ENCODE peak calls at places on chromosomes 6 and 20, in four cellular contexts. V is AG10803, G is left ventricle myocardium inferior, C is glutamatergic neuron. L is an unnamed sample.

GRCh38 chr6:10579803-10580202 is 58.7 kb downstream of the GCNT2 start:
- DNase-seq in G (no peak), V (no peak), C (no peak), L (no peak)

GRCh38 chr6:46927066-46927465 is 5.3 kb upstream of the ADGRF5 start:
- DNase-seq in G (no peak), V (no peak), C (no peak), L (no peak)

GRCh38 chr6:48084201-48084600 is 26.8 kb downstream of the PTCHD4 start:
- DNase-seq in G (no peak), C (no peak), V (no peak), L (no peak)

GRCh38 chr6:8855411-8855810 is 420.1 kb upstream of the SLC35B3 start:
- DNase-seq in C (no peak), G (no peak), V (no peak), L (no peak)

GRCh38 chr6:35590622-35591066 is 77.9 kb upstream of the TULP1 start:
- DNase-seq in G (peak; percentile 77), V (no peak), C (no peak), L (no peak)

GRCh38 chr20:63084563-63084927 is 77.8 kb upstream of the BHLHE23 start:
- DNase-seq in C (peak; percentile 9), V (no peak), G (no peak), L (no peak)

GRCh38 chr6:149153637-149154036 is 163.9 kb upstream of the TAB2 start:
- DNase-seq in G (no peak), C (no peak), V (no peak), L (no peak)

GRCh38 chr20:31517373-31517772 is 3.1 kb downstream of the HM13 start:
- DNase-seq in G (peak; percentile 25), C (peak; percentile 80), V (peak; percentile 64), L (no peak)

GRCh38 chr6:168451805-168452204 is 10.8 kb downstream of the SMOC2 start:
- DNase-seq in G (no peak), C (no peak), V (no peak), L (no peak)

GRCh38 chr20:58447733-58448391 is 58.8 kb downstream of the VAPB start:
- DNase-seq in V (peak; percentile 48), C (peak; percentile 71), G (no peak), L (no peak)

GRCh38 chr20:56986931-56987720 is 279.3 kb downstream of the BMP7 start:
- DNase-seq in V (no peak), G (no peak), C (no peak), L (no peak)

GRCh38 chr6:74677463-74677862 is 528.4 kb downstream of the COL12A1 start:
- DNase-seq in V (no peak), C (no peak), G (no peak), L (no peak)

DNA sequence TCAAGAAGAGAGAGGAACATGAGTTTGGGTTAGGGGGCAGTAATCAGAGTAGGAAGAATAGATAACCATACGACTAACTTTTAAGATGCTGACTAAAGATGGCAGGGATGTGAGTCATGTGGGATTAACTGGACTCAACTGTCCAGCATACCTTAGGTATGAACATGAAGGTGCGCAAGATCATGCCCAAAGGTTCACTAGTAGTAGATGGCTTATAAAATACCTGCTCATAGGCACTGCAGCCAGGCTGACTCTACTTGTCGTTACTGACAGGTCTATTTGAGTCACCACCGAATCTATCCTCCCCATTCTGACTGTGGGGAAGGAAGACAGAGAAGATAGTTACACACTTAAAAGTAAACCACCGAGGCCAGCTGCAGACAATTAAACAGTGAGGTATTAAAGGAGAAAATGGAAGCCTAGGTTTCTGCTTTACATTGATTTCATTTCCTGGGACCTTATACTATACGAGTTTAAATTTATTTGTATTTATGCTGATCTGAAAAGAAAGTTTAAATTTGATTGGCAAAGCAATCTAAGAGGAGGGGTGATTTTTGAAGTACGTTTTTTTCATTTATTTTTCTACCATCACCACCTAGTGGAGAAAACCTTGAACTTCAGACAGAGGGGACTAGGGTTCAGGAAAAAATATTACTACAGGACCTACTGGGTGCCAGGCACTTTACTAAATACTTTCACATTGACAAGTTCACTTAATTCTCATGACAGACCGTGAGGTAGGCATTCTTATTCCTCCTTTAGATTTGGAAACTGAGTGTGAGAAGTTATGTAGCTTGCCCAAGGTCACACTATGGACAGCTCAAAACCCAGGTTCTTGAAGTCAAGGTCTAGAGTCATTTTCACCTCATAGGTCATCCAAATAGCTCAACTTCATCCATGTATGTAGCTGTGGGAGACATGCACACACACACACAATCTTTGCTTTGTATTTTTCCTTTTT is 4.0 kb upstream of the WRNIP1 start:
- DNase-seq in V (no peak), G (no peak), C (no peak), L (no peak)
- TF ChIP-seq CTCF in V (peak; percentile 16), G (peak; percentile 58), C (peak; percentile 71), L (no peak)

DNA sequence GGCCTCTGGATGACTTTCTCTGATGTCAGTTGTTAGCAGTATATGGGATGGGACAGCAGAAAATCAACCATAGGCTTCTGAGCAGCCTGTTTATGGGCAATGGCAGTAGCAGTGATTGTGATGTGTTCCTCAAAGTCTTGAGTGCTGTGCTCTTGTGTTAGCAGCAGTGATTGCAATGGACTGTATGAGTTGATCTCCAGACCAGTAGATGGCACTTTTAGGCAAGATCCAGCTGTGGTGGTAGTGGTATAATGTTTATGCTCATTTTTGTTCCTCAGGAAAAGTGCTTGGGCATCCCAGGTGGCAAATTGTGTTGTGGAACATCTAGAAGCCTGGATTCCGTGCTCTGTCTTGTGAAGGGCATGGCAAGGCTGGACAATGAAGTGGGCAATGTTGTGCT is 181.6 kb upstream of the SYNCRIP start:
- DNase-seq in C (no peak), G (no peak), V (no peak), L (no peak)
- TF ChIP-seq CTCF in C (no peak), G (no peak), V (no peak), L (no peak)

GRCh38 chr6:42135161-42135560 is 7.3 kb downstream of the C6orf132 start:
- DNase-seq in C (no peak), V (no peak), G (no peak), L (no peak)

GRCh38 chr6:42138190-42138589 is 4.2 kb downstream of the C6orf132 start:
- DNase-seq in G (no peak), C (no peak), V (no peak), L (no peak)

GRCh38 chr6:42137192-42137753 is 5.1 kb downstream of the C6orf132 start:
- DNase-seq in V (no peak), G (no peak), C (no peak), L (no peak)

GRCh38 chr6:42135722-42136121 is 6.7 kb downstream of the C6orf132 start:
- DNase-seq in V (peak; percentile 12), G (no peak), C (no peak), L (no peak)

GRCh38 chr6:42136508-42137191 is 5.8 kb downstream of the C6orf132 start:
- DNase-seq in V (peak; percentile 47), G (no peak), C (peak; percentile 67), L (peak; percentile 36)
- TF ChIP-seq CTCF in V (peak; percentile 40), G (no peak), C (peak; percentile 57), L (no peak)

DNA sequence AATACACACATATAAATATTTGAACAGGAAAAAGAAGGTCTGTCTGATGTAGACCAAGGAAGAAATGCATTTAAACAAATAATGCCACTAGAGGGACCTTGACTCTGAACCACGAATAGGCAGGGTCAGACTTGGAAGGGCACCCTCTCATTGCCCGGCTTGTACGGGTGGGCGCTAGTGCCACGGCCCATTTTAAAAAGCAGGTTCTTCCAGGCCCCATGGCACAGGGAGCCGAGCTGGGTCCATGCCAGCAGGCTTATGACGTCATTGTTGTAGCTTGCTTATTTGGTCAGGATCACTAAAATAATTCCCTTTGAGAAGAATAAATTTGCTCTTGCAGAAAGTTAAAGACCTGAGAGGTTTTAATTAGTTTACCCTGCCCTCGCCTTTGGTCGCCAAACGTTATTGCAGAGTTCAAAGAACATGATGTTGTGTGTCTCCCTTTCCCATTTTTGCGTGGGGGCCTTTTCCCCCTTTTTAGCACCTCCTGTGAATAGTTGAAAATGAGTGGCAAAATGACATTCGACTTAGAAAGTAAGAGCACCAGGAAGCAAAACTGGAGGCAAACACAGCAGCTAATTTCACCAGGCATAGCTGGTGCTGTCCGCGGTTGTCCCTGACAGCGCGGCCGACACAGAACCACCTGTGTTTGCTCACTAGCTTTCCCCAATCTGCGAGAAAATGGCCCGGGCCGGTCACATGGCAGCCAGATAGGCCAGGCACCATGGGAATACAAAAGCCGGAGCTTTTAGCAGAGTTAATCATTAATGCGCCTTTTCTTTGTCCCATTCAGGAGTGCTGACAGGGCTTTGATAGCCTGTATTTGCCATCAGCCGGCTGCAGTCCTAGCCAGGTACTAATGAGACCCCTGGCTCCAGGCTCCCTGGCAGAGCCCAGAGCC is 93.8 kb downstream of the FOXA2 start:
- DNase-seq in V (no peak), G (no peak), C (peak; percentile 55), L (no peak)
- TF ChIP-seq CTCF in V (no peak), G (no peak), C (no peak), L (no peak)

GRCh38 chr20:64133951-64134407 is 26.6 kb upstream of the NPBWR2 start:
- DNase-seq in C (peak; percentile 28), G (no peak), V (no peak), L (no peak)
- TF ChIP-seq CTCF in C (no peak), G (peak; percentile 34), V (peak; percentile 4), L (no peak)

GRCh38 chr6:51684038-51684437 is 403.4 kb downstream of the PKHD1 start:
- DNase-seq in V (no peak), G (no peak), C (no peak), L (no peak)
- TF ChIP-seq CTCF in V (no peak), G (peak; percentile 23), C (peak; percentile 16), L (no peak)

GRCh38 chr6:17001188-17001587 is 100.7 kb upstream of the STMND1 start:
- DNase-seq in V (no peak), C (no peak), G (no peak), L (no peak)
- TF ChIP-seq CTCF in V (no peak), C (no peak), G (no peak), L (no peak)

GRCh38 chr6:1554881-1555569 is 54.7 kb upstream of the FOXC1 start:
- DNase-seq in G (peak; percentile 77), C (peak; percentile 65), V (peak; percentile 53), L (peak; percentile 46)
- TF ChIP-seq CTCF in G (peak; percentile 85), C (peak; percentile 82), V (peak; percentile 52), L (no peak)

GRCh38 chr6:28443112-28443773 is at the start of gene ZSCAN23:
- DNase-seq in V (peak; percentile 86), C (peak; percentile 84), G (peak; percentile 70), L (peak; percentile 31)
- TF ChIP-seq CTCF in V (no peak), C (no peak), G (no peak), L (no peak)